ENCODE peak calls at places on chromosomes 11 and 22, in six cellular contexts. O, Z, D, P, J and B are unnamed samples.

GRCh38 chr11:78351193-78351592 is 66.4 kb downstream of the GAB2 start:
- DNase-seq in O (no peak), Z (no peak), D (no peak), P (no peak), J (no peak), B (no peak)

GRCh38 chr22:19495562-19496323 is 16.0 kb downstream of the CDC45 start:
- DNase-seq in O (peak; percentile 23), Z (no peak), D (no peak), P (peak; percentile 56), J (no peak), B (no peak)

GRCh38 chr11:94746721-94747120 is 21.4 kb upstream of the AMOTL1 start:
- DNase-seq in O (no peak), Z (no peak), D (no peak), P (no peak), J (no peak), B (no peak)

GRCh38 chr22:27170491-27170890 is 513.1 kb downstream of the MIAT start:
- DNase-seq in O (peak; percentile 55), Z (no peak), D (peak; percentile 83), P (peak; percentile 89), J (peak; percentile 85), B (no peak)

GRCh38 chr11:43992834-43993637 is 50.6 kb downstream of the C11orf96 start:
- DNase-seq in O (no peak), Z (peak; percentile 2), D (peak; percentile 38), P (peak; percentile 25), J (no peak), B (no peak)

GRCh38 chr22:42268852-42269406 is 1.5 kb downstream of the TCF20 start:
- DNase-seq in O (no peak), Z (no peak), D (no peak), P (no peak), J (no peak), B (no peak)

GRCh38 chr22:50215297-50216049 is 14.7 kb downstream of the SELENOO start:
- DNase-seq in O (no peak), Z (no peak), D (no peak), P (no peak), J (no peak), B (no peak)

GRCh38 chr11:2951235-2952110 is 22.3 kb upstream of the PHLDA2 start:
- DNase-seq in O (no peak), Z (no peak), D (peak; percentile 82), P (peak; percentile 71), J (peak; percentile 84), B (no peak)

GRCh38 chr11:75474240-75474639 is 41.2 kb upstream of the KLHL35 start:
- DNase-seq in O (no peak), Z (peak; percentile 42), D (peak; percentile 36), P (no peak), J (no peak), B (no peak)

GRCh38 chr11:33542921-33543320 is 157.7 kb downstream of the C11orf91 start:
- DNase-seq in O (peak; percentile 31), Z (no peak), D (peak; percentile 39), P (peak; percentile 67), J (peak; percentile 36), B (peak; percentile 20)

GRCh38 chr11:59192446-59193020 is 20.2 kb downstream of the MPEG1 start:
- DNase-seq in O (no peak), Z (no peak), D (no peak), P (no peak), J (no peak), B (no peak)

GRCh38 chr11:72379384-72380131 is 54.8 kb downstream of the CLPB start:
- DNase-seq in O (no peak), Z (no peak), D (no peak), P (no peak), J (no peak), B (no peak)

GRCh38 chr11:132072880-132073213 is 702.4 kb downstream of the NTM start:
- DNase-seq in O (no peak), Z (no peak), D (peak; percentile 66), P (no peak), J (no peak), B (no peak)

GRCh38 chr22:28147401-28147800 is 228.3 kb upstream of the PITPNB start:
- DNase-seq in O (no peak), Z (no peak), D (no peak), P (no peak), J (no peak), B (no peak)

GRCh38 chr11:72331761-72332160 is 87.8 kb upstream of the PHOX2A start:
- DNase-seq in O (no peak), Z (no peak), D (no peak), P (no peak), J (no peak), B (no peak)

GRCh38 chr22:23547818-23548500 is 32.1 kb downstream of the IGLL1 start:
- DNase-seq in O (no peak), Z (peak; percentile 34), D (no peak), P (no peak), J (no peak), B (no peak)

GRCh38 chr11:68809506-68809905 is 32.2 kb downstream of the CPT1A start:
- DNase-seq in O (no peak), Z (no peak), D (no peak), P (no peak), J (no peak), B (no peak)

GRCh38 chr22:24969588-24970301 is 17.2 kb downstream of the KIAA1671 start:
- DNase-seq in O (no peak), Z (no peak), D (peak; percentile 73), P (peak; percentile 48), J (peak; percentile 78), B (no peak)

GRCh38 chr22:29914991-29915390 is 32.0 kb downstream of the MTMR3 start:
- DNase-seq in O (no peak), Z (no peak), D (peak; percentile 22), P (peak; percentile 36), J (no peak), B (no peak)

GRCh38 chr11:34646431-34646830 is 25.5 kb downstream of the EHF start:
- DNase-seq in O (no peak), Z (no peak), D (no peak), P (no peak), J (no peak), B (no peak)

GRCh38 chr11:15216678-15217077 is 102.0 kb downstream of the INSC start:
- DNase-seq in O (no peak), Z (no peak), D (no peak), P (peak; percentile 9), J (no peak), B (no peak)

GRCh38 chr22:23557036-23557435 is 23.1 kb downstream of the IGLL1 start:
- DNase-seq in O (no peak), Z (peak; percentile 47), D (no peak), P (no peak), J (no peak), B (no peak)

GRCh38 chr22:39471421-39472141 is 14.8 kb downstream of the MGAT3 start:
- DNase-seq in O (no peak), Z (no peak), D (peak; percentile 42), P (peak; percentile 78), J (peak; percentile 58), B (peak; percentile 47)

GRCh38 chr11:29002816-29003215 is 894.6 kb downstream of the METTL15 start:
- DNase-seq in O (no peak), Z (no peak), D (no peak), P (no peak), J (no peak), B (no peak)

GRCh38 chr11:116578971-116579687 is 193.7 kb downstream of the BUD13 start:
- DNase-seq in O (no peak), Z (no peak), D (no peak), P (no peak), J (no peak), B (no peak)

GRCh38 chr11:103202048-103202651 is 92.9 kb downstream of the DYNC2H1 start:
- DNase-seq in O (peak; percentile 15), Z (no peak), D (peak; percentile 38), P (peak; percentile 72), J (peak; percentile 56), B (no peak)

GRCh38 chr11:67507242-67507890 is 596 bp downstream of the CDK2AP2 start:
- DNase-seq in O (peak; percentile 48), Z (no peak), D (peak; percentile 79), P (peak; percentile 83), J (no peak), B (no peak)

GRCh38 chr11:46371994-46372393 is 9.5 kb upstream of the MDK start:
- DNase-seq in O (no peak), Z (no peak), D (no peak), P (no peak), J (no peak), B (no peak)

GRCh38 chr11:19734171-19734570 is 21.5 kb downstream of the NAV2 start:
- DNase-seq in O (peak; percentile 32), Z (no peak), D (no peak), P (peak; percentile 25), J (no peak), B (no peak)

DNA sequence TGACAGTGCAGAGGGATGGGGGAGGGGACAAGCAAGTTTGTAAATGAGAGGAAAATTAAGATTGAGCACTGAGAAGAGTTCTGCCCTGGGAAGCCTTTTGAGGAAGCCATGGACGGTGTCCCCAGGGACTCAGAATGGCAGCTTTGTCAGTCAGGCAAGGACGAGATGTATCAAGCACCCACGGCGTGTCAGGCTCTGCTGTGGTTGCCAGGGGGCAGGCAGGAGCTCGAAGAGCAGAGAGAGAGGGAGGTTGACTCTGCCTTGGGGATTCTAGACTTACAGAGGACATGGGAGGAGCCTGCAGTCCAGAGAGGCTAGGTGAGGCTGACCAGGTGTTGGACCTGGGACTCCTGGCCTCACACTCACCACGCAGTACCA is 29.1 kb upstream of the SYT7 start:
- DNase-seq in O (no peak), Z (no peak), D (no peak), P (no peak), J (no peak), B (no peak)
- TF ChIP-seq CTCF in O (no peak), Z (no peak), D (no peak), P (peak; percentile 11), J (peak; percentile 12), B (no peak)

GRCh38 chr11:4626207-4627105 is 10.8 kb upstream of the OR51D1 start:
- DNase-seq in O (peak; percentile 51), Z (no peak), D (peak; percentile 41), P (peak; percentile 89), J (peak; percentile 66), B (no peak)
- TF ChIP-seq CTCF in O (peak; percentile 46), Z (peak; percentile 50), D (peak; percentile 58), P (peak; percentile 63), J (peak; percentile 57), B (no peak)

GRCh38 chr11:83004855-83005556 is 66.7 kb downstream of the RAB30 start:
- DNase-seq in O (no peak), Z (no peak), D (peak; percentile 54), P (no peak), J (no peak), B (no peak)
- TF ChIP-seq CTCF in O (no peak), Z (no peak), D (no peak), P (no peak), J (no peak), B (no peak)

GRCh38 chr11:65172600-65172999 is 2.6 kb downstream of the SPDYC start:
- DNase-seq in O (no peak), Z (peak; percentile 41), D (no peak), P (no peak), J (no peak), B (no peak)
- TF ChIP-seq CTCF in O (no peak), Z (no peak), D (no peak), P (no peak), J (no peak), B (no peak)